ENCODE peak calls at places on chromosomes 11 and 22, in nine cellular contexts. O is SIG-M5; D is AG08395; R is amniotic stem cell; N is DMS79 treated with DMSO at 0.1 percent for 48 hours; V is retina; X is activated CD4-positive, alpha-beta T cell treated with anti-CD3 and anti-CD28 coated beads for 24 hours; C is stimulated activated CD4-positive, alpha-beta T cell treated with anti-CD3 and anti-CD28 coated beads, Interleukin-2, amount 100 ng/mL, for 48 hours; H is COR-L47. F is an unnamed sample.

GRCh38 chr11:69307421-69307820 is 13.5 kb downstream of the MYEOV start:
- DNase-seq in O (no peak), D (no peak), R (no peak), N (no peak), V (no peak), X (no peak), C (no peak), H (no peak), F (no peak)

GRCh38 chr11:96341237-96342130 is 1.5 kb downstream of the MAML2 start:
- DNase-seq in O (no peak), D (peak; percentile 64), R (no peak), N (peak; percentile 65), V (no peak), X (peak; percentile 39), C (no peak), H (no peak), F (no peak)

GRCh38 chr22:22110548-22111266 is 128.1 kb upstream of the TOP3B start:
- DNase-seq in O (no peak), D (peak; percentile 77), R (no peak), N (no peak), V (peak; percentile 72), X (no peak), C (peak; percentile 38), H (peak; percentile 25), F (no peak)

GRCh38 chr11:9344046-9344680 is 29.8 kb upstream of the TMEM41B start:
- DNase-seq in O (no peak), D (no peak), R (no peak), N (no peak), V (peak; percentile 9), X (no peak), C (no peak), H (no peak), F (no peak)

GRCh38 chr11:119229736-119230135 is 23.6 kb downstream of the CBL start:
- DNase-seq in O (no peak), D (no peak), R (no peak), N (no peak), V (no peak), X (no peak), C (no peak), H (no peak), F (no peak)

GRCh38 chr11:91173701-91174100 is 950.9 kb upstream of the CHORDC1 start:
- DNase-seq in O (no peak), D (no peak), R (no peak), N (no peak), V (no peak), X (no peak), C (no peak), H (no peak), F (no peak)

GRCh38 chr22:20159088-20159487 is 8.2 kb upstream of the CCDC188 start:
- DNase-seq in O (no peak), D (no peak), R (no peak), N (no peak), V (peak; percentile 74), X (no peak), C (no peak), H (no peak), F (no peak)

GRCh38 chr11:85699957-85700741 is 14.2 kb upstream of the CCDC89 start:
- DNase-seq in O (no peak), D (no peak), R (no peak), N (no peak), V (no peak), X (no peak), C (no peak), H (no peak), F (no peak)

GRCh38 chr11:120127236-120127635 is 10.7 kb downstream of the TRIM29 start:
- DNase-seq in O (no peak), D (no peak), R (no peak), N (no peak), V (no peak), X (no peak), C (no peak), H (no peak), F (no peak)

GRCh38 chr22:37624876-37625275 is 14.6 kb upstream of the SH3BP1 start:
- DNase-seq in O (no peak), D (no peak), R (no peak), N (no peak), V (no peak), X (no peak), C (no peak), H (no peak), F (no peak)

GRCh38 chr11:117354550-117354949 is 26.9 kb downstream of the CEP164 start:
- DNase-seq in O (no peak), D (no peak), R (no peak), N (no peak), V (no peak), X (no peak), C (no peak), H (no peak), F (no peak)

GRCh38 chr22:27996981-27997380 is 77.9 kb upstream of the PITPNB start:
- DNase-seq in O (no peak), D (no peak), R (no peak), N (no peak), V (no peak), X (no peak), C (no peak), H (peak; percentile 14), F (no peak)

GRCh38 chr22:32796865-32797573 is 4.5 kb upstream of the TIMP3 start:
- DNase-seq in O (no peak), D (peak; percentile 83), R (peak; percentile 72), N (no peak), V (peak; percentile 84), X (peak; percentile 48), C (peak; percentile 46), H (no peak), F (no peak)

GRCh38 chr11:66080055-66080817 is 10.2 kb downstream of the PACS1 start:
- DNase-seq in O (no peak), D (peak; percentile 89), R (peak; percentile 62), N (no peak), V (no peak), X (peak; percentile 49), C (peak; percentile 54), H (no peak), F (no peak)

GRCh38 chr11:8928981-8929615 is 3.6 kb downstream of the C11orf16 start:
- DNase-seq in O (no peak), D (peak; percentile 46), R (no peak), N (no peak), V (no peak), X (no peak), C (no peak), H (no peak), F (no peak)

GRCh38 chr22:41876275-41876674 is 38.6 kb downstream of the SHISA8 start:
- DNase-seq in O (no peak), D (peak; percentile 36), R (no peak), N (no peak), V (no peak), X (no peak), C (no peak), H (no peak), F (no peak)